ENCODE peak calls at places on chromosomes 6 and 20, in seven cellular contexts. U is activated T-cell treated with anti-CD3 and anti-CD28 coated beads, Interleukin-2, amount 50 U/mL, for 72 hours; F is A549; A is T-helper 2 cell; P is stimulated activated CD4-positive, alpha-beta T cell treated with anti-CD3 and anti-CD28 coated beads, TNF-alpha, amount 100 ng/mL, for 1 hour; J is pancreas; C is NCI-H1105. D is an unnamed sample.

GRCh38 chr20:34334654-34335407 is 28.2 kb upstream of the ITCH start:
- DNase-seq in U (no peak), F (no peak), A (no peak), P (no peak), J (no peak), C (no peak), D (no peak)

GRCh38 chr6:24872769-24873168 is 63.0 kb downstream of the RIPOR2 start:
- DNase-seq in U (no peak), F (no peak), A (no peak), P (no peak), J (no peak), C (no peak), D (no peak)

GRCh38 chr20:35207950-35208611 is 18.4 kb upstream of the MMP24 start:
- DNase-seq in U (peak), F (peak), A (peak), P (peak), J (no peak), C (peak), D (peak)

GRCh38 chr6:84422380-84422968 is 195.0 kb upstream of the CEP162 start:
- DNase-seq in U (peak), F (peak), A (no peak), P (no peak), J (no peak), C (no peak), D (peak)

GRCh38 chr6:72861935-72862432 is 240.1 kb downstream of the KCNQ5 start:
- DNase-seq in U (no peak), F (no peak), A (no peak), P (no peak), J (no peak), C (no peak), D (no peak)

GRCh38 chr6:160174681-160175080 is 53.1 kb downstream of the SLC22A1 start:
- DNase-seq in U (no peak), F (no peak), A (no peak), P (no peak), J (no peak), C (no peak), D (no peak)

GRCh38 chr20:46572790-46573189 is 22.3 kb upstream of the OCSTAMP start:
- DNase-seq in U (no peak), F (no peak), A (no peak), P (no peak), J (no peak), C (no peak), D (no peak)

GRCh38 chr6:53546256-53546655 is 1.4 kb upstream of the GCLC start:
- DNase-seq in U (no peak), F (no peak), A (no peak), P (no peak), J (no peak), C (no peak), D (no peak)

GRCh38 chr6:26125015-26125690 is 37.9 kb downstream of the HFE start:
- DNase-seq in U (peak), F (no peak), A (no peak), P (no peak), J (no peak), C (no peak), D (no peak)

GRCh38 chr20:46520976-46521579 is 7.7 kb upstream of the ZNF334 start:
- DNase-seq in U (peak), F (peak), A (peak), P (no peak), J (peak), C (peak), D (no peak)

GRCh38 chr20:840858-841567 is 7.5 kb downstream of the FAM110A start:
- DNase-seq in U (peak), F (peak), A (no peak), P (no peak), J (peak), C (no peak), D (no peak)

GRCh38 chr6:154632121-154632520 is 101.1 kb upstream of the SCAF8 start:
- DNase-seq in U (no peak), F (no peak), A (no peak), P (no peak), J (no peak), C (no peak), D (no peak)

GRCh38 chr6:165766457-165766856 is 103.4 kb upstream of the PDE10A start:
- DNase-seq in U (no peak), F (no peak), A (no peak), P (no peak), J (no peak), C (no peak), D (no peak)

GRCh38 chr6:19333936-19334335 is 503.2 kb upstream of the ID4 start:
- DNase-seq in U (no peak), F (peak), A (no peak), P (no peak), J (no peak), C (no peak), D (no peak)

GRCh38 chr6:27081931-27082330 is 165.6 kb upstream of the PRSS16 start:
- DNase-seq in U (no peak), F (no peak), A (no peak), P (no peak), J (no peak), C (no peak), D (no peak)

GRCh38 chr6:135236319-135236718 is 55.2 kb downstream of the MYB start:
- DNase-seq in U (no peak), F (no peak), A (no peak), P (no peak), J (no peak), C (no peak), D (no peak)

GRCh38 chr20:40688129-40689099 is 622 bp downstream of the MAFB start:
- DNase-seq in U (no peak), F (no peak), A (no peak), P (no peak), J (peak), C (no peak), D (no peak)

GRCh38 chr6:33783781-33784520 is 5.0 kb downstream of the LEMD2 start:
- DNase-seq in U (no peak), F (no peak), A (no peak), P (no peak), J (peak), C (no peak), D (no peak)

GRCh38 chr20:39773380-39774000 is 811.3 kb downstream of the DHX35 start:
- DNase-seq in U (no peak), F (no peak), A (no peak), P (no peak), J (no peak), C (no peak), D (no peak)

GRCh38 chr6:149331871-149332270 is 14.4 kb downstream of the TAB2 start:
- DNase-seq in U (no peak), F (no peak), A (no peak), P (no peak), J (no peak), C (no peak), D (no peak)

GRCh38 chr6:111057074-111057752 is 30.1 kb upstream of the SLC16A10 start:
- DNase-seq in U (peak), F (peak), A (no peak), P (no peak), J (no peak), C (peak), D (no peak)